ENCODE peak calls at places on chromosomes 5 and 9, in five cellular contexts. A is RWPE1; J is mesendoderm; H is colonic mucosa; U is CD4-positive, alpha-beta T cell. D is an unnamed sample.

GRCh38 chr5:110321117-110321516 is 405.4 kb downstream of the TMEM232 start:
- DNase-seq in A (no peak), J (no peak), H (no peak), U (no peak), D (no peak)

GRCh38 chr5:34415559-34416198 is 240.4 kb upstream of the RAI14 start:
- DNase-seq in A (no peak), J (no peak), H (no peak), U (no peak), D (no peak)

GRCh38 chr9:120876842-120877240 is at the start of gene PHF19:
- DNase-seq in A (peak), J (no peak), H (no peak), U (peak), D (no peak)

GRCh38 chr9:128106181-128106939 is 21.2 kb downstream of the PTGES2 start:
- DNase-seq in A (no peak), J (no peak), H (no peak), U (no peak), D (no peak)

GRCh38 chr5:171855265-171855664 is 69.6 kb downstream of the SMIM23 start:
- DNase-seq in A (no peak), J (no peak), H (no peak), U (no peak), D (no peak)

GRCh38 chr9:76576344-76576743 is 117.4 kb downstream of the GCNT1 start:
- DNase-seq in A (no peak), J (peak), H (no peak), U (no peak), D (no peak)

GRCh38 chr9:116193636-116194035 is 40.0 kb downstream of the PAPPA start:
- DNase-seq in A (no peak), J (no peak), H (no peak), U (no peak), D (no peak)

GRCh38 chr9:21611896-21612295 is 129.8 kb upstream of the IFNE start:
- DNase-seq in A (peak), J (no peak), H (no peak), U (no peak), D (no peak)

GRCh38 chr9:129482521-129483466 is 138.1 kb downstream of the C9orf50 start:
- DNase-seq in A (peak), J (peak), H (peak), U (no peak), D (peak)

GRCh38 chr5:132484386-132484715 is 6.2 kb downstream of the IRF1 start:
- DNase-seq in A (no peak), J (no peak), H (no peak), U (no peak), D (no peak)

GRCh38 chr9:90872835-90873294 is 71.2 kb downstream of the SYK start:
- DNase-seq in A (no peak), J (no peak), H (no peak), U (no peak), D (no peak)

GRCh38 chr5:128579111-128579510 is 41.1 kb upstream of the FBN2 start:
- DNase-seq in A (peak), J (no peak), H (no peak), U (no peak), D (no peak)

GRCh38 chr9:6078382-6079105 is 63.1 kb upstream of the RANBP6 start:
- DNase-seq in A (no peak), J (peak), H (no peak), U (no peak), D (no peak)

GRCh38 chr5:106454651-106455415 is 1215.9 kb downstream of the EFNA5 start:
- DNase-seq in A (peak), J (peak), H (no peak), U (no peak), D (no peak)

GRCh38 chr5:96537386-96537785 is 104.3 kb upstream of the PCSK1 start:
- DNase-seq in A (peak), J (no peak), H (no peak), U (no peak), D (no peak)

GRCh38 chr9:135478858-135479468 is 619 bp upstream of the PPP1R26 start:
- DNase-seq in A (peak), J (peak), H (peak), U (no peak), D (no peak)

GRCh38 chr5:137393196-137393993 is 105.7 kb downstream of the SPOCK1 start:
- DNase-seq in A (peak), J (no peak), H (no peak), U (no peak), D (no peak)

GRCh38 chr5:64286381-64286780 is 120.7 kb downstream of the RNF180 start:
- DNase-seq in A (no peak), J (no peak), H (no peak), U (no peak), D (no peak)

GRCh38 chr5:139847790-139848507 is 52.3 kb downstream of the PSD2 start:
- DNase-seq in A (no peak), J (peak), H (peak), U (peak), D (peak)

GRCh38 chr5:120958877-120959485 is 494.9 kb downstream of the PRR16 start:
- DNase-seq in A (no peak), J (no peak), H (no peak), U (no peak), D (no peak)

GRCh38 chr5:1449081-1449630 is 3.9 kb upstream of the SLC6A3 start:
- DNase-seq in A (no peak), J (no peak), H (no peak), U (no peak), D (no peak)

GRCh38 chr5:135211791-135212190 is 177.8 kb upstream of the PITX1 start:
- DNase-seq in A (no peak), J (peak), H (peak), U (no peak), D (no peak)

GRCh38 chr5:59616413-59616812 is 277.1 kb downstream of the PDE4D start:
- DNase-seq in A (no peak), J (no peak), H (no peak), U (no peak), D (no peak)

GRCh38 chr5:29161897-29162296 is 2031.6 kb upstream of the CDH6 start:
- DNase-seq in A (no peak), J (no peak), H (no peak), U (no peak), D (no peak)

GRCh38 chr9:3855601-3856328 is 330.0 kb upstream of the RFX3 start:
- DNase-seq in A (no peak), J (peak), H (no peak), U (no peak), D (no peak)

GRCh38 chr5:168853972-168854371 is 274.8 kb upstream of the PANK3 start:
- DNase-seq in A (no peak), J (no peak), H (no peak), U (no peak), D (no peak)

GRCh38 chr5:103582364-103582763 is 19.8 kb upstream of the NUDT12 start:
- DNase-seq in A (no peak), J (peak), H (no peak), U (no peak), D (peak)

GRCh38 chr5:114238771-114239313 is 123.0 kb upstream of the KCNN2 start:
- DNase-seq in A (no peak), J (no peak), H (no peak), U (no peak), D (no peak)

GRCh38 chr5:129051283-129051682 is 43.3 kb upstream of the ISOC1 start:
- DNase-seq in A (no peak), J (no peak), H (no peak), U (no peak), D (no peak)

GRCh38 chr9:114395196-114395595 is 7.4 kb upstream of the AKNA start:
- DNase-seq in A (no peak), J (peak), H (no peak), U (no peak), D (no peak)

GRCh38 chr9:114397219-114397847 is 9.6 kb upstream of the AKNA start:
- DNase-seq in A (no peak), J (no peak), H (no peak), U (no peak), D (no peak)

GRCh38 chr9:114395768-114396167 is 8.0 kb upstream of the AKNA start:
- DNase-seq in A (no peak), J (no peak), H (no peak), U (no peak), D (no peak)

GRCh38 chr9:114397848-114398605 is 10.2 kb upstream of the AKNA start:
- DNase-seq in A (peak), J (peak), H (peak), U (peak), D (peak)

GRCh38 chr9:114396558-114397218 is 8.9 kb upstream of the AKNA start:
- DNase-seq in A (no peak), J (peak), H (no peak), U (no peak), D (no peak)
- H3K27ac ChIP-seq in A (peak), J (peak), H (no peak), U (peak), D (peak)

GRCh38 chr9:36029765-36030528 is 6.8 kb upstream of the RECK start:
- DNase-seq in A (peak), J (no peak), H (no peak), U (no peak), D (no peak)
- H3K27ac ChIP-seq in A (no peak), J (no peak), H (no peak), U (no peak), D (no peak)

GRCh38 chr9:81610739-81611107 is 78.6 kb downstream of the TLE1 start:
- DNase-seq in A (no peak), J (no peak), H (no peak), U (no peak), D (no peak)

GRCh38 chr9:81614335-81614734 is 75.0 kb downstream of the TLE1 start:
- DNase-seq in A (no peak), J (no peak), H (no peak), U (no peak), D (no peak)

GRCh38 chr9:81613002-81613750 is 76.2 kb downstream of the TLE1 start:
- DNase-seq in A (no peak), J (no peak), H (no peak), U (no peak), D (no peak)

GRCh38 chr9:81609782-81610738 is 79.3 kb downstream of the TLE1 start:
- DNase-seq in A (no peak), J (peak), H (no peak), U (no peak), D (no peak)

GRCh38 chr9:81611664-81612063 is 77.7 kb downstream of the TLE1 start:
- DNase-seq in A (no peak), J (no peak), H (no peak), U (no peak), D (no peak)
- H3K27ac ChIP-seq in A (no peak), J (no peak), H (no peak), U (no peak), D (no peak)

GRCh38 chr9:134051319-134051718 is 16.5 kb downstream of the BRD3 start:
- DNase-seq in A (no peak), J (no peak), H (no peak), U (no peak), D (no peak)

GRCh38 chr9:134050726-134051125 is 17.1 kb downstream of the BRD3 start:
- DNase-seq in A (no peak), J (no peak), H (no peak), U (no peak), D (no peak)

GRCh38 chr9:134048582-134048968 is 19.3 kb downstream of the BRD3 start:
- DNase-seq in A (no peak), J (no peak), H (no peak), U (no peak), D (no peak)

GRCh38 chr9:134049236-134049635 is 18.6 kb downstream of the BRD3 start:
- DNase-seq in A (no peak), J (no peak), H (no peak), U (no peak), D (no peak)

GRCh38 chr9:134049772-134050588 is 17.8 kb downstream of the BRD3 start:
- DNase-seq in A (no peak), J (no peak), H (peak), U (no peak), D (no peak)
- H3K27ac ChIP-seq in A (peak), J (no peak), H (no peak), U (no peak), D (no peak)

D was measured in caudate nucleus.